ENCODE peak calls at places on chromosomes 5 and 9, in five cellular contexts. R, Z, T, H and D are unnamed samples.

GRCh38 chr5:57993866-57994265 is 466.0 kb downstream of the PLK2 start:
- DNase-seq in H (no peak), Z (no peak), R (no peak), T (no peak), D (no peak)

GRCh38 chr9:36163840-36164175 is 5.4 kb upstream of the CCIN start:
- DNase-seq in T (no peak), Z (peak), R (no peak), H (no peak), D (no peak)

GRCh38 chr9:19496321-19496720 is 87.5 kb downstream of the ACER2 start:
- DNase-seq in Z (no peak), H (no peak), T (no peak), R (no peak), D (no peak)

GRCh38 chr9:131407717-131408195 is 13.9 kb downstream of the PRRC2B start:
- DNase-seq in Z (peak), H (no peak), R (no peak), T (no peak), D (no peak)

GRCh38 chr9:100419166-100419565 is 7.8 kb upstream of the MSANTD3 start:
- DNase-seq in H (no peak), R (no peak), Z (no peak), T (no peak), D (no peak)

GRCh38 chr9:98808411-98808815 is 943 bp downstream of the GALNT12 start:
- DNase-seq in H (no peak), T (no peak), Z (no peak), R (no peak), D (no peak)

GRCh38 chr5:72601861-72602260 is 94.7 kb upstream of the ZNF366 start:
- DNase-seq in Z (no peak), R (no peak), H (no peak), T (no peak), D (no peak)

GRCh38 chr5:160500776-160501175 is 79.1 kb downstream of the PTTG1 start:
- DNase-seq in R (no peak), Z (no peak), T (no peak), H (no peak), D (peak)

GRCh38 chr5:127959152-127959764 is 124.3 kb upstream of the SLC12A2 start:
- DNase-seq in R (no peak), Z (peak), T (no peak), H (no peak), D (peak)

GRCh38 chr5:109234381-109234780 is 175.4 kb downstream of the PJA2 start:
- DNase-seq in Z (no peak), T (no peak), H (no peak), R (no peak), D (no peak)

GRCh38 chr9:97543568-97543967 is 42.1 kb downstream of the TMOD1 start:
- DNase-seq in Z (no peak), R (no peak), H (no peak), T (no peak), D (no peak)

GRCh38 chr9:72925126-72925810 is 27.6 kb downstream of the ALDH1A1 start:
- DNase-seq in T (no peak), Z (no peak), H (no peak), R (no peak), D (no peak)

GRCh38 chr9:16085167-16085718 is 532.4 kb downstream of the CCDC171 start:
- DNase-seq in Z (peak), H (no peak), T (no peak), R (no peak), D (no peak)

GRCh38 chr5:33762859-33763258 is 128.9 kb downstream of the ADAMTS12 start:
- DNase-seq in H (no peak), Z (no peak), T (no peak), R (no peak), D (no peak)

GRCh38 chr9:35808433-35808832 is 3.6 kb downstream of the SPAG8 start:
- DNase-seq in Z (no peak), H (no peak), T (no peak), R (no peak), D (no peak)

GRCh38 chr9:70408393-70409040 is 5.9 kb downstream of the KLF9 start:
- DNase-seq in R (no peak), T (no peak), H (no peak), Z (no peak), D (no peak)

GRCh38 chr5:138911441-138911840 is 36.3 kb upstream of the LRRTM2 start:
- DNase-seq in H (no peak), Z (peak), T (no peak), R (no peak), D (no peak)

GRCh38 chr9:111316796-111317195 is 13.2 kb downstream of the OR2K2 start:
- DNase-seq in Z (peak), T (no peak), R (no peak), H (no peak), D (no peak)

GRCh38 chr5:57442080-57442839 is 40.4 kb downstream of the ACTBL2 start:
- DNase-seq in Z (peak), R (no peak), T (no peak), H (peak), D (no peak)

GRCh38 chr5:88729476-88730182 is 153.4 kb downstream of the MEF2C start:
- DNase-seq in Z (peak), H (peak), T (peak), R (peak), D (peak)

GRCh38 chr5:137760294-137761019 is 6.3 kb upstream of the HNRNPA0 start:
- DNase-seq in H (no peak), T (no peak), Z (no peak), R (no peak), D (no peak)

GRCh38 chr5:62460578-62460983 is 48.0 kb downstream of the IPO11 start:
- DNase-seq in H (no peak), R (no peak), Z (peak), T (no peak), D (no peak)

GRCh38 chr9:97570899-97571298 is 62.3 kb downstream of the TSTD2 start:
- DNase-seq in H (no peak), Z (no peak), R (peak), T (no peak), D (no peak)

GRCh38 chr9:108443278-108443633 is 412.5 kb downstream of the ACTL7B start:
- DNase-seq in Z (no peak), T (no peak), H (no peak), R (no peak), D (no peak)

GRCh38 chr9:17003576-17004240 is 131.1 kb upstream of the CNTLN start:
- DNase-seq in T (no peak), R (no peak), H (no peak), Z (peak), D (no peak)

GRCh38 chr5:157607371-157608161 is 32.0 kb upstream of the ADAM19 start:
- DNase-seq in H (no peak), Z (peak), R (no peak), T (peak), D (no peak)

GRCh38 chr5:91312698-91313097 is 70.4 kb downstream of the ARRDC3 start:
- DNase-seq in T (no peak), R (no peak), Z (no peak), H (no peak), D (no peak)

GRCh38 chr5:118919016-118919415 is 69.3 kb downstream of the DTWD2 start:
- DNase-seq in R (no peak), T (no peak), Z (no peak), H (no peak), D (no peak)

GRCh38 chr9:80072406-80072805 is 500.6 kb downstream of the TLE4 start:
- DNase-seq in H (no peak), T (no peak), R (no peak), Z (no peak), D (no peak)

GRCh38 chr5:79243224-79243623 is 7.3 kb downstream of the JMY start:
- DNase-seq in H (no peak), Z (no peak), R (no peak), T (no peak), D (no peak)

GRCh38 chr9:134434896-134435506 is 108.7 kb downstream of the RXRA start:
- DNase-seq in T (no peak), R (peak), Z (peak), H (peak), D (peak)

GRCh38 chr5:6450235-6450860 is 1.7 kb downstream of the UBE2QL1 start:
- DNase-seq in Z (no peak), H (no peak), R (no peak), T (no peak), D (no peak)

GRCh38 chr9:137176302-137177182 is 4.7 kb upstream of the TMEM210 start:
- DNase-seq in T (no peak), R (no peak), Z (peak), H (no peak), D (no peak)

GRCh38 chr9:133429641-133430161 is 7.5 kb downstream of the ADAMTS13 start:
- DNase-seq in Z (peak), T (no peak), H (no peak), R (no peak), D (no peak)

GRCh38 chr5:67202830-67203229 is 6.2 kb upstream of the CD180 start:
- DNase-seq in T (no peak), Z (no peak), H (no peak), R (no peak), D (no peak)

GRCh38 chr9:92668746-92669526 is 995 bp downstream of the IPPK start:
- DNase-seq in T (no peak), H (no peak), Z (peak), R (no peak), D (no peak)

GRCh38 chr5:55713871-55714270 is 1.7 kb upstream of the SLC38A9 start:
- DNase-seq in H (no peak), R (no peak), T (no peak), Z (no peak), D (no peak)

GRCh38 chr5:120454094-120454798 is 9.9 kb upstream of the PRR16 start:
- DNase-seq in H (no peak), R (no peak), T (no peak), Z (peak), D (no peak)